ENCODE peak calls at places on chromosome 6, in six cellular contexts. A, H, Z, E, W and C are unnamed samples.

GRCh38 chr6:133768656-133769295 is 120.1 kb upstream of the TCF21 start:
- DNase-seq in A (no peak), H (peak; percentile 14), Z (no peak), E (no peak), W (peak; percentile 14), C (no peak)

GRCh38 chr6:112036088-112036637 is 17.7 kb upstream of the CCN6 start:
- DNase-seq in A (no peak), H (no peak), Z (no peak), E (no peak), W (no peak), C (no peak)

GRCh38 chr6:3592371-3592941 is 135.6 kb upstream of the SLC22A23 start:
- DNase-seq in A (no peak), H (peak; percentile 93), Z (no peak), E (peak; percentile 78), W (no peak), C (no peak)

GRCh38 chr6:70411948-70412796 is 1.1 kb upstream of the FAM135A start:
- DNase-seq in A (no peak), H (no peak), Z (no peak), E (no peak), W (no peak), C (no peak)

GRCh38 chr6:132937466-132937906 is 123.1 kb downstream of the RPS12 start:
- DNase-seq in A (peak; percentile 70), H (peak; percentile 30), Z (no peak), E (peak; percentile 8), W (peak; percentile 12), C (peak; percentile 6)

GRCh38 chr6:64776359-64776758 is 930.7 kb downstream of the EYS start:
- DNase-seq in A (no peak), H (no peak), Z (no peak), E (no peak), W (no peak), C (no peak)

GRCh38 chr6:125714431-125715090 is 34.9 kb upstream of the HEY2 start:
- DNase-seq in A (no peak), H (no peak), Z (no peak), E (no peak), W (no peak), C (no peak)

GRCh38 chr6:13422601-13423247 is 64.7 kb downstream of the GFOD1 start:
- DNase-seq in A (no peak), H (no peak), Z (no peak), E (no peak), W (no peak), C (no peak)

GRCh38 chr6:73085362-73085975 is 139.8 kb downstream of the KHDC1L start:
- DNase-seq in A (no peak), H (no peak), Z (no peak), E (no peak), W (no peak), C (no peak)

GRCh38 chr6:122995930-122996796 is at the start of gene CLVS2:
- DNase-seq in A (no peak), H (peak; percentile 8), Z (peak; percentile 63), E (peak; percentile 3), W (no peak), C (no peak)

GRCh38 chr6:50030777-50031562 is 9.2 kb upstream of the DEFB110 start:
- DNase-seq in A (no peak), H (peak; percentile 12), Z (no peak), E (no peak), W (no peak), C (no peak)

GRCh38 chr6:159691963-159692287 is 1.1 kb downstream of the SOD2 start:
- DNase-seq in A (no peak), H (peak; percentile 12), Z (no peak), E (no peak), W (no peak), C (no peak)

GRCh38 chr6:132690678-132691077 is 23.2 kb downstream of the VNN1 start:
- DNase-seq in A (no peak), H (no peak), Z (no peak), E (no peak), W (no peak), C (no peak)

GRCh38 chr6:69589626-69590025 is 207.2 kb downstream of the LMBRD1 start:
- DNase-seq in A (no peak), H (no peak), Z (no peak), E (no peak), W (no peak), C (no peak)

DNA sequence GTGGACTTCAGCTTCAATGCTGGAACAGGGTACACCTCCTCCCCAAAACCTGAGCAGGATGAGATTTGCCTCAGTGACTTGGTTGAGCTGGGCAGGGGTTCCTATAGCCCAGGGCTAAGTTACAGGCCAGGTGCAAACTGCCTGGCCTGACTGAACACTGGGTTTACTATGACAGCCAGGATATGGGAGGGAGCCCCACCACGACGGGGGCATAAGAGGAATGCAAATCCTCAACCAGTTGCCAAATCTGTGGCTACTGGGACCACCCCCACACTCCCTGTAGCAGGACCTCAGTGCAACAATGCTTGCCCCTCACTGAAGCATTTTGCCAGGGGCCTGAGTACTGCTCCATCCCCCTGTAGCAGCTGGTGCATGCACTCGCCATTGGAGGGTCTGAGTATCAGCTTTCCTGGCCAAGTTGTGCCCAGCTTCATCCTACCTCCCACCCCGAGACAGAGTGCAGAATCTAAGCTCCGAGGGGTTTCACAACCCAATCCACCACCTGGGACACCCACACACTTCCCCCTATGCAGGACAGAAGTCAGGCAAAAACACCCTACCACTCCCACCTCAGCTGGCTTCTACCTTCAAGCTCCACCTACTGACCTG is 27.6 kb downstream of the TREML4 start:
- DNase-seq in A (no peak), H (no peak), Z (no peak), E (no peak), W (no peak), C (no peak)
- H3K27ac ChIP-seq in A (no peak overlapping the region), H (no peak overlapping the region), Z (no peak overlapping the region), E (no peak overlapping the region), W (no peak overlapping the region), C (no peak overlapping the region)

DNA sequence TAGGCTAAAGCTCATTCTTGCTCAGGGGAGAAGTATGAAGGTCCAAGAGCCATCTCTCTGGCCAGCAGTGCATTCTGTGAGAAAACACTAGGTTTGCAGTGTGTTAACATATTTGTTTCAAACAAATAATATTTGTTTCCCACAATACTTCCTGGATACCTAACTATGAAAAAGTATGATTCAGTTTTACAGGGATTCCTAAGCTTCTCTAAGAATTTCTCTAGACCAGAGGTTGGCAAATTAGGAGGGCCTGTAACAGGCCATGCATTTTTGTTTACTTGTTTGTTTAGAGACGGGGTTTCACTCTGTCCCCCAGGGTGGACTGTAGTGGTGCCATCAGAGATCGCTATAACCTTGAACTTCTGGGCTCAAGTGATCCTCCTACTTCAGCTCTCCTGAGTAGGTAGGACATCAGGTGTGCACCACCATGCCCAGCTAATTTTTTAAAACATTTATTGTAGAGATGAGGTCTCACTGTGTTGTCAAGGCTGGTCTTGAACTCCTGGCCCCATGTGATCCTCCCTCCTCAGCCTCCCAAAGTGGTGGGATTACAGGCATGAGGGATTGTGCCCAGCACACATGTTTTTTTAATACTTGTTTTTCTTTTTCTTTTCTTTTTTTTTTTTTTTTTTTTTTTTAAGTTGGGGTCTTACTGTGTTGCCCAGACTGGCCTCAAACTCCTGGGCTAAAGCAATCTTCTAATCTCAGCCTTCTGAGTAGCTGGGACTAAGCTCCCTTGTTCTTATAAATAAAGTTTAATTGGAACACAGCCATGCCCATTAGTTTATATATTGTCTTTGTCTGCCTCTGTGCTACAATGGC is 71.7 kb downstream of the ADGRG6 start:
- DNase-seq in A (no peak), H (no peak), Z (no peak), E (no peak), W (no peak), C (no peak)
- H3K27ac ChIP-seq in A (no peak overlapping the region), H (no peak overlapping the region), Z (no peak overlapping the region), E (peak overlapping the region; percentile 97), W (no peak overlapping the region), C (no peak overlapping the region)

GRCh38 chr6:149302723-149303122 is 14.8 kb upstream of the TAB2 start:
- DNase-seq in A (no peak), H (no peak), Z (no peak), E (no peak), W (no peak), C (no peak)
- H3K27ac ChIP-seq in A (no peak overlapping the region), H (no peak overlapping the region), Z (no peak overlapping the region), E (no peak overlapping the region), W (no peak overlapping the region), C (no peak overlapping the region)

DNA sequence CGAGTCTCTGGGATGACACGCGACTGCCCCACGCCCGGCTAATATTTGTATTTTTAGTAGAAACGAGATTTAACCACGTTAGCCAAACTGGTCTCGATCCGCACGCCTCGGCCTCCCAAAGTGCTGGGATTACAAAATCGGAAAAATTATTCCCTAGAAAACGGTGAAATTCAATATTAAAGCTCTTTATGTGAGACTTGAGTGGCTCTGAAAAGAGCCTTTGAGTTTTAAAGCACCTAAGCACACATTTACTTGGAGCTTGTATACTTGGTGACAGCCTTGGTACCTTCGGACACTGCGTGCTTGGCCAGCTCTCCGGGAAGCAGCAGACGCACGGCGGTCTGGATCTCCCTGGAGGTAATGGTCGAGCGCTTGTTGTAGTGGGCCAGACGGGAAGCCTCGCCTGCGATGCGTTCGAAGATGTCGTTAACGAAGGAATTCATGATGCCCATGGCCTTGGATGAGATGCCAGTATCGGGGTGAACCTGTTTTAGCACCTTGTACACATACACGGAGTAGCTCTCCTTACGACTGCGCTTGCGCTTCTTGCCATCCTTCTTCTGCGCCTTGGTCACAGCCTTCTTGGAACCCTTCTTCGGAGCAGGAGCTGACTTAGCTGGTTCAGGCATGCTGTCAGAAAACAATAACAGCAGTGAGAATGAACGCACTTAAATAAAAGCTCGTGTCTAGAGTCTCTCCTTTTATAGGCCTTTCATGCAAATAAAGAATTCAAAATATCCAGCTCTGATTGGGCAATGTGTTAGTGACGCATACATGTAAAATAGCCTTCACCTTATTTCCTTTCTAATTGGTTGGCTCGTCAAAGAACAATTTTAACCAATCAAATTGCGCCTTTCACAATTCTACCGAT is 129.0 kb downstream of the HFE start:
- DNase-seq in A (peak; percentile 51), H (peak; percentile 94), Z (peak; percentile 70), E (no peak), W (peak; percentile 78), C (peak; percentile 35)
- H3K27ac ChIP-seq in A (peak overlapping the region; percentile 25), H (peak overlapping the region; percentile 97), Z (peak overlapping the region; percentile 90), E (no peak overlapping the region), W (peak overlapping the region; percentile 88), C (peak overlapping the region; percentile 14)

GRCh38 chr6:166725571-166725970 is 98.5 kb upstream of the RPS6KA2 start:
- DNase-seq in A (no peak), H (no peak), Z (no peak), E (no peak), W (no peak), C (no peak)

GRCh38 chr6:166726193-166726592 is 99.1 kb upstream of the RPS6KA2 start:
- DNase-seq in A (no peak), H (no peak), Z (no peak), E (no peak), W (no peak), C (no peak)

GRCh38 chr6:166728884-166729530 is 102.0 kb upstream of the RPS6KA2 start:
- DNase-seq in A (no peak), H (no peak), Z (no peak), E (no peak), W (no peak), C (no peak)

GRCh38 chr6:166733900-166734299 is 106.8 kb upstream of the RPS6KA2 start:
- DNase-seq in A (no peak), H (no peak), Z (no peak), E (no peak), W (no peak), C (no peak)

GRCh38 chr6:166729658-166730057 is 102.6 kb upstream of the RPS6KA2 start:
- DNase-seq in A (no peak), H (no peak), Z (no peak), E (no peak), W (no peak), C (no peak)
- H3K27ac ChIP-seq in A (no peak overlapping the region), H (no peak overlapping the region), Z (no peak overlapping the region), E (no peak overlapping the region), W (no peak overlapping the region), C (no peak overlapping the region)